ENCODE peak calls at places on chromosomes 5 and 9, in four cellular contexts. One of them, this sample, is unnamed.

GRCh38 chr9:115373000-115373709 is 255.2 kb upstream of the TNC start:
- DNase-seq in HCT116: peak; percentile 96
- DNase-seq in K562: no peak
- DNase-seq in HepG2: peak; percentile 35
- DNase-seq in this sample: no peak

GRCh38 chr5:31470608-31471007 is 61.3 kb downstream of the DROSHA start:
- DNase-seq in HCT116: no peak
- DNase-seq in K562: peak; percentile 62
- DNase-seq in HepG2: no peak
- DNase-seq in this sample: no peak

GRCh38 chr9:2493106-2493505 is 128.5 kb upstream of the VLDLR start:
- DNase-seq in HCT116: no peak
- DNase-seq in K562: no peak
- DNase-seq in HepG2: no peak
- DNase-seq in this sample: no peak

GRCh38 chr5:139794067-139794846 is 1.4 kb upstream of the PSD2 start:
- DNase-seq in HCT116: no peak
- DNase-seq in K562: no peak
- DNase-seq in HepG2: no peak
- DNase-seq in this sample: no peak

GRCh38 chr9:2241461-2241874 is 226.3 kb downstream of the SMARCA2 start:
- DNase-seq in HCT116: no peak
- DNase-seq in K562: peak; percentile 3
- DNase-seq in HepG2: no peak
- DNase-seq in this sample: no peak

GRCh38 chr9:127448112-127448805 is 2.9 kb downstream of the RPL12 start:
- DNase-seq in HCT116: no peak
- DNase-seq in K562: no peak
- DNase-seq in HepG2: no peak
- DNase-seq in this sample: no peak

GRCh38 chr5:10335711-10336470 is 17.6 kb upstream of the MARCHF6 start:
- DNase-seq in HCT116: no peak
- DNase-seq in K562: no peak
- DNase-seq in HepG2: peak; percentile 28
- DNase-seq in this sample: no peak

GRCh38 chr5:123389794-123390193 is 33.4 kb downstream of the CEP120 start:
- DNase-seq in HCT116: no peak
- DNase-seq in K562: no peak
- DNase-seq in HepG2: no peak
- DNase-seq in this sample: no peak

GRCh38 chr5:61881821-61882220 is 424.2 kb upstream of the KIF2A start:
- DNase-seq in HCT116: no peak
- DNase-seq in K562: no peak
- DNase-seq in HepG2: no peak
- DNase-seq in this sample: no peak

GRCh38 chr9:2923810-2924768 is 80.2 kb upstream of the PUM3 start:
- DNase-seq in HCT116: no peak
- DNase-seq in K562: no peak
- DNase-seq in HepG2: no peak
- DNase-seq in this sample: no peak

GRCh38 chr9:127444921-127445850 is 6.0 kb downstream of the RPL12 start:
- DNase-seq in HCT116: no peak
- DNase-seq in K562: no peak
- DNase-seq in HepG2: no peak
- DNase-seq in this sample: no peak

GRCh38 chr5:179258922-179259730 is 86.1 kb downstream of the ADAMTS2 start:
- DNase-seq in HCT116: no peak
- DNase-seq in K562: no peak
- DNase-seq in HepG2: no peak
- DNase-seq in this sample: no peak

GRCh38 chr5:82991678-82992323 is 85.4 kb downstream of the TMEM167A start:
- DNase-seq in HCT116: no peak
- DNase-seq in K562: no peak
- DNase-seq in HepG2: no peak
- DNase-seq in this sample: no peak

GRCh38 chr9:32351845-32352244 is 32.6 kb upstream of the ACO1 start:
- DNase-seq in HCT116: peak; percentile 41
- DNase-seq in K562: no peak
- DNase-seq in HepG2: no peak
- DNase-seq in this sample: no peak

GRCh38 chr9:37094751-37095150 is 25.6 kb upstream of the ZCCHC7 start:
- DNase-seq in HCT116: no peak
- DNase-seq in K562: no peak
- DNase-seq in HepG2: no peak
- DNase-seq in this sample: no peak

GRCh38 chr5:72722792-72723402 is 93.6 kb upstream of the TNPO1 start:
- DNase-seq in HCT116: no peak
- DNase-seq in K562: no peak
- DNase-seq in HepG2: no peak
- DNase-seq in this sample: no peak

GRCh38 chr5:61322738-61323429 is 9.2 kb upstream of the ZSWIM6 start:
- DNase-seq in HCT116: no peak
- DNase-seq in K562: no peak
- DNase-seq in HepG2: no peak
- DNase-seq in this sample: no peak

GRCh38 chr5:178483620-178484019 is 106.6 kb downstream of the COL23A1 start:
- DNase-seq in HCT116: no peak
- DNase-seq in K562: no peak
- DNase-seq in HepG2: no peak
- DNase-seq in this sample: no peak

GRCh38 chr5:2685651-2686050 is 65.8 kb downstream of the IRX2 start:
- DNase-seq in HCT116: no peak
- DNase-seq in K562: no peak
- DNase-seq in HepG2: no peak
- DNase-seq in this sample: no peak

GRCh38 chr5:58327289-58327688 is 132.6 kb downstream of the PLK2 start:
- DNase-seq in HCT116: no peak
- DNase-seq in K562: no peak
- DNase-seq in HepG2: no peak
- DNase-seq in this sample: no peak

GRCh38 chr5:93717162-93717561 is 24.2 kb downstream of the POU5F2 start:
- DNase-seq in HCT116: no peak
- DNase-seq in K562: no peak
- DNase-seq in HepG2: peak; percentile 45
- DNase-seq in this sample: peak; percentile 16

GRCh38 chr9:117938896-117939295 is 234.7 kb downstream of the TLR4 start:
- DNase-seq in HCT116: no peak
- DNase-seq in K562: no peak
- DNase-seq in HepG2: no peak
- DNase-seq in this sample: no peak

GRCh38 chr5:72988769-72989168 is 32.9 kb downstream of the FCHO2 start:
- DNase-seq in HCT116: no peak
- DNase-seq in K562: no peak
- DNase-seq in HepG2: no peak
- DNase-seq in this sample: no peak

GRCh38 chr5:65790371-65791163 is 68.6 kb downstream of the NLN start:
- DNase-seq in HCT116: no peak
- DNase-seq in K562: no peak
- DNase-seq in HepG2: no peak
- DNase-seq in this sample: no peak

GRCh38 chr9:92590386-92590785 is 54.6 kb upstream of the ECM2 start:
- DNase-seq in HCT116: no peak
- DNase-seq in K562: no peak
- DNase-seq in HepG2: no peak
- DNase-seq in this sample: no peak

GRCh38 chr5:179190851-179191505 is 130.8 kb downstream of the ZNF354C start:
- DNase-seq in HCT116: no peak
- DNase-seq in K562: no peak
- DNase-seq in HepG2: no peak
- DNase-seq in this sample: no peak

GRCh38 chr5:79093762-79094161 is 17.8 kb upstream of the BHMT start:
- DNase-seq in HCT116: no peak
- DNase-seq in K562: no peak
- DNase-seq in HepG2: peak; percentile 52
- DNase-seq in this sample: no peak

GRCh38 chr9:1919229-1919628 is 95.9 kb upstream of the SMARCA2 start:
- DNase-seq in HCT116: no peak
- DNase-seq in K562: no peak
- DNase-seq in HepG2: no peak
- DNase-seq in this sample: no peak

GRCh38 chr5:65742565-65743231 is 20.7 kb downstream of the NLN start:
- DNase-seq in HCT116: peak; percentile 45
- DNase-seq in K562: peak; percentile 34
- DNase-seq in HepG2: peak; percentile 40
- DNase-seq in this sample: peak; percentile 65

GRCh38 chr5:176776916-176777315 is 33.4 kb upstream of the UNC5A start:
- DNase-seq in HCT116: no peak
- DNase-seq in K562: no peak
- DNase-seq in HepG2: no peak
- DNase-seq in this sample: no peak

GRCh38 chr5:143428738-143429420 is 25.4 kb upstream of the NR3C1 start:
- DNase-seq in HCT116: no peak
- DNase-seq in K562: no peak
- DNase-seq in HepG2: no peak
- DNase-seq in this sample: no peak

GRCh38 chr5:177085985-177086917 is at the start of gene FGFR4:
- DNase-seq in HCT116: peak; percentile 78
- DNase-seq in K562: peak; percentile 99
- DNase-seq in HepG2: peak; percentile 65
- DNase-seq in this sample: peak; percentile 84

GRCh38 chr9:5760338-5760737 is 72.6 kb downstream of the ERMP1 start:
- DNase-seq in HCT116: no peak
- DNase-seq in K562: no peak
- DNase-seq in HepG2: no peak
- DNase-seq in this sample: no peak

GRCh38 chr9:3916984-3917383 is 382.9 kb downstream of the GLIS3 start:
- DNase-seq in HCT116: no peak
- DNase-seq in K562: no peak
- DNase-seq in HepG2: no peak
- DNase-seq in this sample: no peak

GRCh38 chr5:175711472-175712312 is 53.8 kb downstream of the HRH2 start:
- DNase-seq in HCT116: no peak
- DNase-seq in K562: no peak
- DNase-seq in HepG2: no peak
- DNase-seq in this sample: no peak
- TF ChIP-seq JUND in HCT116: no peak
- TF ChIP-seq JUND in K562: no peak
- TF ChIP-seq JUND in HepG2: no peak
- TF ChIP-seq JUND in this sample: no peak

GRCh38 chr5:146290318-146290717 is 48.3 kb upstream of the POU4F3 start:
- DNase-seq in HCT116: no peak
- DNase-seq in K562: no peak
- DNase-seq in HepG2: no peak
- DNase-seq in this sample: no peak
- TF ChIP-seq JUND in HCT116: no peak
- TF ChIP-seq JUND in K562: no peak
- TF ChIP-seq JUND in HepG2: no peak
- TF ChIP-seq JUND in this sample: no peak

DNA sequence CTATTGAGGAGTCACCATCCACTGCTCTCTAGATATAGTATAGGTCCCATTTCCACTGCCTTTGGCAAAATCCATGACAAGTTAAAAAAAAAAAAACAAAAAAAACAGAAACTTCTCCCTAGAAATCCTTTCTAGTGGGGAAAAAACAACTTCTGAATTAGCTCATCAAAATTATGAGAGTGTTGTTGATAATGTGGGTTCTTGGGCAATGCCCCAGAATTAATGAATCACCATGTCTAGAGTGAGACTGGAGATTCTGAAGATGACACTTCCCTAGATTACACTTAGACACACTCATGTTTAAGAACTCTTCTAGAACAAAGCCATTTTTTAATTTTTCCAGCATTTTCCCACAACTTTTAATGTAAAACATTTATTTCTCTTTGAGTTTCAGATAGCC is 728.0 kb upstream of the C9orf72 start:
- DNase-seq in HCT116: no peak
- DNase-seq in K562: no peak
- DNase-seq in HepG2: no peak
- DNase-seq in this sample: no peak
- TF ChIP-seq JUND in HCT116: no peak
- TF ChIP-seq JUND in K562: no peak
- TF ChIP-seq JUND in HepG2: no peak
- TF ChIP-seq JUND in this sample: no peak

DNA sequence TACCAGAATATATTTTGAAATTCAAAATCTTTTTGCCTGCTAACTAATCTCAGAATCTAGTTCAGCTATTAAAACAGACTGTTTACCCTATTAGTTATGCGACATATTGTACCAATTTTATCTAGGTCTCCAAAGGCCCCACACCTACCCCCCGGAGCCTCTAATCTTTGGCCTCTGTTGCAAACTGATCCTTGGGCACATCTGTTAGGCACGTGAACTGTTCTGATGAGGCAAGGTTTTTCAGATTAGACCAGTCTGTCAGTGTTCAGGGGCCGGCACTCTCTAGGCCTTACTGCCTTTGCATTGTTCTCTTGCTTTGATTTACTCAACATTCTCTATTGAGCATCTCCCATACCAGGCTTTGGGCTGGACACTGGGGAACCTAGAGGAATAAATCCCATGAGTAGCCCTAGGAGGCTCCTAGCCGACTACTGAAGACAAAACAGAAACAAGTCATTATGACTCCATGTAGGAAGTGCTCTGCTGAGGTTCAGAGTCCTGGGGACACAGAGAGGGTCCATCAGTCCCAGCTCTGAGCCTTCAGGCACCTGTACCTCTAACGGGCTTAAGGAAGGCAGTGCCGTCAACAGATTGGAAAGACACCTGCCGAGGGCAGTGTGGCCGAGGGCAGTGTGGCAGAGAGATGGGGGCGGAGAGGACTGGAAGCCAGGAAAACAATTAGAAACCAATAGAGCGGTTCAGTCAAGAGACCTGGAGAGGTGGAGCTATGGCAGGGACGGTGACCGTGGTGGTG is 245.1 kb downstream of the AOPEP start:
- DNase-seq in HCT116: no peak
- DNase-seq in K562: no peak
- DNase-seq in HepG2: peak; percentile 82
- DNase-seq in this sample: no peak
- TF ChIP-seq JUND in HCT116: no peak
- TF ChIP-seq JUND in K562: no peak
- TF ChIP-seq JUND in HepG2: peak; percentile 23
- TF ChIP-seq JUND in this sample: no peak

GRCh38 chr9:70602364-70603019 is 188.0 kb upstream of the KLF9 start:
- DNase-seq in HCT116: peak; percentile 65
- DNase-seq in K562: peak; percentile 25
- DNase-seq in HepG2: peak; percentile 64
- DNase-seq in this sample: peak; percentile 12
- TF ChIP-seq JUND in HCT116: no peak
- TF ChIP-seq JUND in K562: no peak
- TF ChIP-seq JUND in HepG2: no peak
- TF ChIP-seq JUND in this sample: no peak

GRCh38 chr5:944992-945685 is 52.5 kb downstream of the TRIP13 start:
- DNase-seq in HCT116: no peak
- DNase-seq in K562: no peak
- DNase-seq in HepG2: no peak
- DNase-seq in this sample: no peak

GRCh38 chr5:945691-946541 is 53.2 kb downstream of the TRIP13 start:
- DNase-seq in HCT116: no peak
- DNase-seq in K562: no peak
- DNase-seq in HepG2: no peak
- DNase-seq in this sample: peak; percentile 41

GRCh38 chr5:948472-949274 is 56.0 kb downstream of the TRIP13 start:
- DNase-seq in HCT116: no peak
- DNase-seq in K562: no peak
- DNase-seq in HepG2: no peak
- DNase-seq in this sample: no peak

GRCh38 chr5:947626-948471 is 55.2 kb downstream of the TRIP13 start:
- DNase-seq in HCT116: no peak
- DNase-seq in K562: no peak
- DNase-seq in HepG2: no peak
- DNase-seq in this sample: peak; percentile 36

GRCh38 chr5:946720-947625 is 54.3 kb downstream of the TRIP13 start:
- DNase-seq in HCT116: no peak
- DNase-seq in K562: no peak
- DNase-seq in HepG2: no peak
- DNase-seq in this sample: no peak
- TF ChIP-seq JUND in HCT116: no peak
- TF ChIP-seq JUND in K562: no peak
- TF ChIP-seq JUND in HepG2: no peak
- TF ChIP-seq JUND in this sample: no peak